ENCODE peak calls at places on chromosomes 1 and 21, in seven cellular contexts. One of them, this sample, is unnamed. For H3K4me1, the result is how much of the 10 kb centered on the place peaks cover.

GRCh38 chr1:154767315-154768240 is 102.5 kb downstream of the KCNN3 start:
- DNase-seq in HCT116: no peak
- DNase-seq in heart left ventricle: peak
- DNase-seq in ovary: peak
- DNase-seq in IMR-90: peak
- DNase-seq in spleen: peak
- DNase-seq in tibial nerve: no peak
- DNase-seq in this sample: peak

GRCh38 chr21:33254766-33255165 is 11.4 kb upstream of the IL10RB start:
- DNase-seq in spleen: no peak
- DNase-seq in ovary: no peak
- DNase-seq in heart left ventricle: no peak
- DNase-seq in HCT116: no peak
- DNase-seq in tibial nerve: no peak
- DNase-seq in IMR-90: no peak
- DNase-seq in this sample: no peak

GRCh38 chr1:78091215-78091813 is 45.5 kb downstream of the GIPC2 start:
- DNase-seq in HCT116: no peak
- DNase-seq in tibial nerve: no peak
- DNase-seq in ovary: no peak
- DNase-seq in heart left ventricle: no peak
- DNase-seq in IMR-90: no peak
- DNase-seq in spleen: no peak
- DNase-seq in this sample: no peak

GRCh38 chr21:42013338-42013737 is 3.2 kb upstream of the ZBTB21 start:
- DNase-seq in tibial nerve: no peak
- DNase-seq in spleen: no peak
- DNase-seq in HCT116: no peak
- DNase-seq in ovary: no peak
- DNase-seq in heart left ventricle: no peak
- DNase-seq in IMR-90: no peak
- DNase-seq in this sample: no peak

GRCh38 chr21:21858502-21859334 is 860.5 kb downstream of the NCAM2 start:
- DNase-seq in tibial nerve: no peak
- DNase-seq in ovary: no peak
- DNase-seq in spleen: no peak
- DNase-seq in HCT116: no peak
- DNase-seq in heart left ventricle: no peak
- DNase-seq in IMR-90: no peak
- DNase-seq in this sample: no peak

GRCh38 chr1:17979815-17980214 is 127.8 kb upstream of the IGSF21 start:
- DNase-seq in tibial nerve: no peak
- DNase-seq in ovary: no peak
- DNase-seq in HCT116: no peak
- DNase-seq in heart left ventricle: no peak
- DNase-seq in IMR-90: no peak
- DNase-seq in spleen: no peak
- DNase-seq in this sample: no peak

GRCh38 chr1:235105051-235106043 is 23.3 kb downstream of the TOMM20 start:
- DNase-seq in IMR-90: peak
- DNase-seq in HCT116: no peak
- DNase-seq in spleen: no peak
- DNase-seq in tibial nerve: no peak
- DNase-seq in heart left ventricle: no peak
- DNase-seq in ovary: no peak
- DNase-seq in this sample: no peak

GRCh38 chr1:182460550-182460951 is 10.6 kb downstream of the RGSL1 start:
- DNase-seq in HCT116: no peak
- DNase-seq in IMR-90: peak
- DNase-seq in tibial nerve: no peak
- DNase-seq in ovary: no peak
- DNase-seq in spleen: no peak
- DNase-seq in heart left ventricle: no peak
- DNase-seq in this sample: no peak

GRCh38 chr1:66396212-66396890 is 137.6 kb upstream of the SGIP1 start:
- DNase-seq in HCT116: no peak
- DNase-seq in spleen: no peak
- DNase-seq in IMR-90: no peak
- DNase-seq in tibial nerve: no peak
- DNase-seq in heart left ventricle: no peak
- DNase-seq in ovary: no peak
- DNase-seq in this sample: no peak

GRCh38 chr1:228206582-228207351 is 1.1 kb upstream of the OBSCN start:
- DNase-seq in heart left ventricle: no peak
- DNase-seq in ovary: no peak
- DNase-seq in tibial nerve: no peak
- DNase-seq in IMR-90: no peak
- DNase-seq in HCT116: no peak
- DNase-seq in spleen: no peak
- DNase-seq in this sample: no peak

GRCh38 chr1:204659061-204659460 is 26.5 kb downstream of the LRRN2 start:
- DNase-seq in spleen: no peak
- DNase-seq in ovary: no peak
- DNase-seq in tibial nerve: no peak
- DNase-seq in heart left ventricle: no peak
- DNase-seq in HCT116: no peak
- DNase-seq in IMR-90: no peak
- DNase-seq in this sample: no peak

GRCh38 chr1:56235909-56236510 is 343.4 kb downstream of the PLPP3 start:
- DNase-seq in HCT116: no peak
- DNase-seq in IMR-90: no peak
- DNase-seq in tibial nerve: no peak
- DNase-seq in heart left ventricle: no peak
- DNase-seq in ovary: no peak
- DNase-seq in spleen: no peak
- DNase-seq in this sample: no peak

GRCh38 chr1:162458206-162458605 is 39.4 kb upstream of the UHMK1 start:
- DNase-seq in heart left ventricle: no peak
- DNase-seq in tibial nerve: no peak
- DNase-seq in HCT116: no peak
- DNase-seq in ovary: no peak
- DNase-seq in IMR-90: no peak
- DNase-seq in spleen: no peak
- DNase-seq in this sample: no peak

GRCh38 chr1:178506669-178507068 is 6.2 kb upstream of the TEX35 start:
- DNase-seq in spleen: no peak
- DNase-seq in heart left ventricle: no peak
- DNase-seq in tibial nerve: no peak
- DNase-seq in HCT116: no peak
- DNase-seq in IMR-90: no peak
- DNase-seq in ovary: no peak
- DNase-seq in this sample: no peak

DNA sequence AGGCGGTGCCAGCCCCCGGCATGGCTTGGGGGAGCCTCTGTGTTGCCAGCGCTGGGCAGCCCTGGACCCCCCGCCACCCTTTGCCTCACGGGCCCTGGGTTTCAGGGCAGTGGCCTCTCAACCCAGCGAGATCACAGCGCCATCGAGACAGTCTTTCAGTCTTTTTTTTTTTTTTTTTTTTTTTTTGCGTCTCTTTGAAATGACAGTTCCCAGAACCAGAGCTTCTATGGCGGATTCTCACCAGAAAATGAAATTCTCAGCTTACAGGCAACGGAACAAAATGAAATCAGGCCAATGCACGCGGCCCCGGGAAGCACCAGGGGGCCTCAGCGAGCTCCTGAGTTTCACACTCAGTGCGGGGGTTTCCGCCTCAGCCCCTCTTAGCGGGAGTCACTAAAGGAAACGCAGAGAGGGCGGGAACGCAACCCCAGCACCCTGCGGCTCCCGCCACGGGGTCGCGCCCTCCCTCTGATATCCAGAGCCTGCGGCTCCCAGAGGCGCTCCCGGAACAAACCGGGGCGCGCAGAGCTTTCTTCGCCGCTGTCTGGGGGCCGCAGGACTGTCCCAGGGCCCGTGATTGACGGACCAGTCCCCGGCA is 8.0 kb upstream of the COL6A1 start:
- DNase-seq in ovary: peak
- DNase-seq in heart left ventricle: peak
- DNase-seq in spleen: peak
- DNase-seq in IMR-90: peak
- DNase-seq in HCT116: peak
- DNase-seq in tibial nerve: peak
- DNase-seq in this sample: peak
- TF ChIP-seq POLR2A in ovary: peak
- TF ChIP-seq POLR2A in heart left ventricle: no peak
- TF ChIP-seq POLR2A in spleen: no peak
- TF ChIP-seq POLR2A in IMR-90: peak
- TF ChIP-seq POLR2A in HCT116: no peak
- TF ChIP-seq POLR2A in tibial nerve: no peak
- TF ChIP-seq POLR2A in this sample: peak

DNA sequence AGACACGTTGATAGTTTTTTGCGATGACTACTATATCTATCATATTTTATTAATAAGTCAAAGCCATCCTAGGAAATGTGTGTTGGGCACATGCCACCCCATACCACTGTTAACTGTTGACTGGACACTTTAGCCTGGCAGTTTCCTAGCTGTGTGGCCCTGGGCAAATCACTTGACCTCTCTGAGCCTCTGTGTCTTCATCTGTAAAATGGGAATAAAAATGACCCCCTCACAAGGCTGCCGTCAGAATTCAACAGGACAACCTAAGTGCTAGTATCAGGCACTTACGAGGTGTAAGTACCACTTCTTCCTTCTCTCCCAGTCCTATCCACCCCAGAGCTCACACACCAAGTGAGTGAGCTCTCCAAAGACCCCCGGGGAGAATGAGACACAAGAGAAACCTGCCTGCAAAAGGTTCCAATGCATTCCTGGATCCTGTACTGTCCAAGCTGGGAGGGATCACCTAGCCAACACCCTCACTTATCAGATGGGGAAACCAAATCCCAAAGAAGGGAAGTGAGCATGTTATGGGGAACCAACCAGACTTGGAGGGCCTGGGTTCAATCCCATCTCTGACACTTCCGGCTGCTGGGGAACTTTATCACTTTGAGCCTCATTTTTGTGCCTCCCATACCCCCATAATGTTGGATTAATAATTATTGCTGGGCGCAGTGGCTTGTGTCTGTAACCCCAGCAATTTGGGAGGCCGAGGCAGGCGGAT is 24.9 kb downstream of the HSPG2 start:
- DNase-seq in tibial nerve: no peak
- DNase-seq in ovary: no peak
- DNase-seq in HCT116: no peak
- DNase-seq in IMR-90: no peak
- DNase-seq in heart left ventricle: peak
- DNase-seq in spleen: no peak
- DNase-seq in this sample: no peak
- H3K4me1 ChIP-seq in tibial nerve: half or more
- H3K4me1 ChIP-seq in ovary: under half
- H3K4me1 ChIP-seq in HCT116: under half
- H3K4me1 ChIP-seq in IMR-90: under half
- H3K4me1 ChIP-seq in heart left ventricle: half or more
- H3K4me1 ChIP-seq in spleen: under half
- H3K4me1 ChIP-seq in this sample: half or more

DNA sequence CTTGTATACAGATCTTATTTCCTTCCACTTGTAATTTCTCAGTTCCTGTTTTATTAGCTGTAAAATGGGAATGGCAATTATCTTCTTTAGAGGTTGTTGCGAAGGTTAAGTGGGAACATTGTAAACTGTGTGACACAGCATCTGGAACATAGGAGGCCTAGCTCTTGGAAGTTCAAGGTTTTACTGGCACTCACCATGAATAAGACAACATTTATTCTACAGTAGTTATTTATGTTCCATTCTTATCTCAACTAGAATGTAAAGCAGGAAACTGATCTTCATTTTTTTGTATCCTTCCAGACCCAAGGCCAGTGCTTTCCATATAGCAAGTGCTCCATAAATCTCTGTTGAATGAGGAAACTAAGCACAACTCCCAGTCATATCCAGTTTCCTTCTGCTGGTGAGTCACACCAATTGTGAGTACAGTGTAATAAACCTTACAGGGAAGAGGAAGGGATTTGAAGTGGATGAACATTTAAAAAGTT is 1.4 kb downstream of the BCL10 start:
- DNase-seq in heart left ventricle: no peak
- DNase-seq in IMR-90: peak
- DNase-seq in HCT116: no peak
- DNase-seq in ovary: no peak
- DNase-seq in spleen: no peak
- DNase-seq in tibial nerve: no peak
- DNase-seq in this sample: no peak
- TF ChIP-seq POLR2A in heart left ventricle: no peak
- TF ChIP-seq POLR2A in IMR-90: peak
- TF ChIP-seq POLR2A in HCT116: no peak
- TF ChIP-seq POLR2A in ovary: no peak
- TF ChIP-seq POLR2A in spleen: no peak
- TF ChIP-seq POLR2A in tibial nerve: no peak
- TF ChIP-seq POLR2A in this sample: no peak

GRCh38 chr1:92483442-92484170 is 3.1 kb downstream of the GFI1 start:
- DNase-seq in spleen: peak
- DNase-seq in IMR-90: no peak
- DNase-seq in HCT116: no peak
- DNase-seq in tibial nerve: no peak
- DNase-seq in heart left ventricle: no peak
- DNase-seq in ovary: no peak
- DNase-seq in this sample: no peak

GRCh38 chr1:92481598-92482403 is 4.9 kb downstream of the GFI1 start:
- DNase-seq in tibial nerve: no peak
- DNase-seq in heart left ventricle: no peak
- DNase-seq in HCT116: no peak
- DNase-seq in ovary: no peak
- DNase-seq in spleen: no peak
- DNase-seq in IMR-90: no peak
- DNase-seq in this sample: no peak

GRCh38 chr1:92482665-92483441 is 3.9 kb downstream of the GFI1 start:
- DNase-seq in spleen: peak
- DNase-seq in heart left ventricle: no peak
- DNase-seq in IMR-90: no peak
- DNase-seq in HCT116: no peak
- DNase-seq in tibial nerve: no peak
- DNase-seq in ovary: no peak
- DNase-seq in this sample: no peak

GRCh38 chr1:92480813-92481597 is 5.7 kb downstream of the GFI1 start:
- DNase-seq in spleen: peak
- DNase-seq in heart left ventricle: no peak
- DNase-seq in ovary: no peak
- DNase-seq in tibial nerve: no peak
- DNase-seq in IMR-90: no peak
- DNase-seq in HCT116: no peak
- DNase-seq in this sample: no peak

GRCh38 chr1:92482404-92482664 is 4.4 kb downstream of the GFI1 start:
- DNase-seq in IMR-90: no peak
- DNase-seq in tibial nerve: no peak
- DNase-seq in HCT116: no peak
- DNase-seq in ovary: no peak
- DNase-seq in heart left ventricle: no peak
- DNase-seq in spleen: peak
- DNase-seq in this sample: no peak
- H3K4me1 ChIP-seq in IMR-90: under half
- H3K4me1 ChIP-seq in tibial nerve: half or more
- H3K4me1 ChIP-seq in HCT116: under half
- H3K4me1 ChIP-seq in ovary: under half
- H3K4me1 ChIP-seq in heart left ventricle: half or more
- H3K4me1 ChIP-seq in spleen: under half
- H3K4me1 ChIP-seq in this sample: under half

This sample was measured in uterus.